ENCODE peak calls at places on chromosomes 6 and 20, in five cellular contexts. X is body of pancreas, U is cardiac fibroblast, W is ascending aorta, N is mucosa of descending colon. Z is an unnamed sample.
A peak's percentile ranks its signal among the peaks of the same experiment; 100 is the strongest.

GRCh38 chr6:101605426-101605825 is 211.9 kb downstream of the GRIK2 start:
- DNase-seq in X (no peak), U (no peak), W (no peak), N (no peak), Z (no peak)

GRCh38 chr6:34718867-34719441 is 22.4 kb upstream of the ILRUN start:
- DNase-seq in X (no peak), U (no peak), W (no peak), N (no peak), Z (no peak)

GRCh38 chr6:12017263-12017662 is 5.2 kb downstream of the HIVEP1 start:
- DNase-seq in X (no peak), U (no peak), W (no peak), N (peak; percentile 52), Z (no peak)

GRCh38 chr6:122620902-122621301 is 10.7 kb downstream of the PKIB start:
- DNase-seq in X (no peak), U (no peak), W (no peak), N (no peak), Z (no peak)

GRCh38 chr6:11236351-11236750 is 3.9 kb upstream of the NEDD9 start:
- DNase-seq in X (no peak), U (peak; percentile 46), W (no peak), N (no peak), Z (no peak)

GRCh38 chr6:134544737-134545136 is 226.8 kb upstream of the SGK1 start:
- DNase-seq in X (no peak), U (no peak), W (no peak), N (no peak), Z (no peak)

GRCh38 chr20:50186987-50187402 is 3.6 kb upstream of the CEBPB start:
- DNase-seq in X (no peak), U (no peak), W (no peak), N (peak; percentile 31), Z (no peak)

GRCh38 chr6:36662380-36662779 is 16.1 kb upstream of the CDKN1A start:
- DNase-seq in X (no peak), U (no peak), W (no peak), N (no peak), Z (no peak)

GRCh38 chr6:45900808-45901752 is 114.6 kb downstream of the CLIC5 start:
- DNase-seq in X (no peak), U (peak; percentile 42), W (peak; percentile 66), N (no peak), Z (no peak)

GRCh38 chr6:134117409-134117808 is 65.0 kb upstream of the SLC2A12 start:
- DNase-seq in X (no peak), U (no peak), W (no peak), N (no peak), Z (no peak)

GRCh38 chr6:24419526-24419925 is 16.8 kb downstream of the MRS2 start:
- DNase-seq in X (no peak), U (no peak), W (no peak), N (no peak), Z (no peak)

GRCh38 chr6:149323925-149324324 is 6.4 kb downstream of the TAB2 start:
- DNase-seq in X (no peak), U (no peak), W (no peak), N (no peak), Z (no peak)

GRCh38 chr6:112780498-112781096 is 433.5 kb downstream of the RFPL4B start:
- DNase-seq in X (peak; percentile 76), U (peak; percentile 90), W (peak; percentile 74), N (peak; percentile 36), Z (peak; percentile 76)

GRCh38 chr6:128111096-128111495 is 210.2 kb upstream of the THEMIS start:
- DNase-seq in X (no peak), U (peak; percentile 63), W (no peak), N (no peak), Z (no peak)

GRCh38 chr20:43507150-43508080 is at the start of gene L3MBTL1:
- DNase-seq in X (peak; percentile 82), U (peak; percentile 47), W (no peak), N (peak; percentile 71), Z (peak; percentile 89)

GRCh38 chr6:28758046-28758817 is 165.6 kb downstream of the TRIM27 start:
- DNase-seq in X (no peak), U (peak; percentile 17), W (no peak), N (no peak), Z (peak; percentile 86)

GRCh38 chr20:44073675-44074071 is 113.3 kb downstream of the JPH2 start:
- DNase-seq in X (no peak), U (no peak), W (peak; percentile 35), N (no peak), Z (no peak)

GRCh38 chr6:14896475-14896874 is 349.4 kb upstream of the JARID2 start:
- DNase-seq in X (no peak), U (no peak), W (no peak), N (no peak), Z (no peak)

GRCh38 chr20:34703573-34704176 is 469 bp upstream of the TP53INP2 start:
- DNase-seq in X (peak; percentile 43), U (peak; percentile 44), W (peak; percentile 79), N (peak; percentile 69), Z (peak; percentile 44)

GRCh38 chr6:12419626-12420272 is 129.6 kb downstream of the EDN1 start:
- DNase-seq in X (no peak), U (no peak), W (no peak), N (no peak), Z (no peak)

GRCh38 chr20:25065625-25066338 is 7.8 kb upstream of the ACSS1 start:
- DNase-seq in X (peak; percentile 76), U (peak; percentile 71), W (peak; percentile 85), N (peak; percentile 64), Z (peak; percentile 29)

GRCh38 chr6:1123406-1123805 is 188.5 kb upstream of the FOXQ1 start:
- DNase-seq in X (no peak), U (no peak), W (no peak), N (no peak), Z (no peak)

GRCh38 chr6:2688416-2689064 is 62.2 kb downstream of the MYLK4 start:
- DNase-seq in X (no peak), U (peak; percentile 82), W (no peak), N (no peak), Z (peak; percentile 6)

GRCh38 chr6:111410371-111410770 is 72.6 kb downstream of the REV3L start:
- DNase-seq in X (no peak), U (no peak), W (no peak), N (no peak), Z (no peak)

GRCh38 chr6:11835065-11835464 is 56.5 kb upstream of the ADTRP start:
- DNase-seq in X (peak; percentile 75), U (no peak), W (no peak), N (no peak), Z (no peak)

GRCh38 chr6:27295301-27296079 is 16.6 kb downstream of the POM121L2 start:
- DNase-seq in X (no peak), U (peak; percentile 65), W (no peak), N (no peak), Z (peak; percentile 69)

GRCh38 chr20:24823989-24824693 is 124.9 kb upstream of the CST7 start:
- DNase-seq in X (no peak), U (no peak), W (peak; percentile 37), N (no peak), Z (no peak)

GRCh38 chr20:33531047-33531877 is 41.4 kb downstream of the CBFA2T2 start:
- DNase-seq in X (no peak), U (peak; percentile 51), W (no peak), N (no peak), Z (no peak)

GRCh38 chr20:57657537-57658446 is 37.6 kb upstream of the ZBP1 start:
- DNase-seq in X (peak; percentile 37), U (no peak), W (peak; percentile 79), N (peak; percentile 74), Z (peak; percentile 15)

GRCh38 chr6:39923394-39923793 is 10.9 kb downstream of the MOCS1 start:
- DNase-seq in X (peak; percentile 66), U (no peak), W (peak; percentile 79), N (peak; percentile 84), Z (peak; percentile 65)

GRCh38 chr6:147117009-147117408 is 87.2 kb upstream of the STXBP5 start:
- DNase-seq in X (no peak), U (no peak), W (no peak), N (no peak), Z (no peak)

GRCh38 chr6:51021171-51021570 is 202.5 kb downstream of the TFAP2B start:
- DNase-seq in X (no peak), U (no peak), W (no peak), N (no peak), Z (no peak)
- TF ChIP-seq CTCF in X (no peak), U (no peak), W (no peak), N (no peak), Z (no peak)

DNA sequence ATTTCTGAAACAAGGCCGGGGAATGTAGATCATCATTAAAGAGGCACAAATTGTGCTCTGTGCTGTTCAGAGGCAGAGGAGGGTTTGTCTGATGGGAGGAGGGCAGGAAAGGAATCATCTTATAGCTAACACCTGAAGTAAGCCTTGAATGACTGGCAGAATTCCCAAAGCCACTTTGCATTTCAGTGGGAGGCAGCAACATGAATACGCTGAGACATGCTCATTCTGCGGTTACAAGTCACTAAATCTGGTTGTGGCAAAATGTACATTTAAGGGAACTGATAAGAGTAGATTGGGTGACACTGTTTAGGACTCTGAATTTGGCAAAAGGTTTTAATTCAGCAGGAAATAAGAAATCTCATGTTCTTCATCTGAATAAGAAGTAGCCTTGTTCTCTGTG is 4.4 kb upstream of the COL19A1 start:
- DNase-seq in X (no peak), U (no peak), W (no peak), N (no peak), Z (no peak)
- TF ChIP-seq CTCF in X (no peak), U (no peak), W (no peak), N (no peak), Z (no peak)

GRCh38 chr6:42230320-42231034 is 12.8 kb upstream of the MRPS10 start:
- DNase-seq in X (no peak), U (peak; percentile 23), W (no peak), N (no peak), Z (peak; percentile 33)
- TF ChIP-seq CTCF in X (no peak), U (peak; percentile 42), W (no peak), N (no peak), Z (peak; percentile 82)

GRCh38 chr6:32332433-32332832 is 39.3 kb downstream of the TSBP1 start:
- DNase-seq in X (no peak), U (peak; percentile 1), W (no peak), N (no peak), Z (peak; percentile 12)

GRCh38 chr6:32327103-32327502 is 44.6 kb downstream of the TSBP1 start:
- DNase-seq in X (no peak), U (no peak), W (no peak), N (no peak), Z (no peak)

DNA sequence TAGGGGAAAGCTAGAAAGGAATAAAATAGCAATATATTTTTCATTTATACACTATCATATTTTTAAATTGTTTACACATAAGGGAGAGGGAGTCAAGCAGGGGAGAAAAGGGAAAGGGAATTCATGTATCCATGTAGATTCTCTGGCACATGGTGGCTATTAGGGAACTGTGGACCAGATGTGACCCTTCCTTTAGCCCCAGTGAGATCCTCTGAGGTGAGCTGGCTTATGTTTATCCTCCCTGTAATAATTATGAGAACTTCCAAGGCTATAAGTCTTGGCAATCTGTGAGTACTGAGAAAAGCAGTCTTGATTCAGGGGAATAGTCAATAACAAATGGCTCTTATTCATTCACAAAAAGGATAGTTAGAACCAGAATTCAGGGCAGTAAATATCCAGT is 42.6 kb downstream of the TSBP1 start:
- DNase-seq in X (no peak), U (no peak), W (no peak), N (no peak), Z (no peak)
- TF ChIP-seq CTCF in X (no peak), U (no peak), W (no peak), N (no peak), Z (no peak)